ENCODE peak calls at places on chromosomes 16 and 17, in nine cellular contexts. One of them, this sample, is unnamed.

GRCh38 chr16:84832488-84833141 is 12.8 kb downstream of the CRISPLD2 start:
- DNase-seq in GM23338: no peak
- DNase-seq in endothelial cell of umbilical vein: no peak
- DNase-seq in fibroblast of lung: peak
- DNase-seq in GM23248: peak
- DNase-seq in mammary epithelial cell: no peak
- DNase-seq in H1: no peak
- DNase-seq in DND-41: no peak
- DNase-seq in MM.1S: no peak
- DNase-seq in this sample: no peak

GRCh38 chr17:7893226-7893880 is 4.8 kb downstream of the CHD3 start:
- DNase-seq in GM23338: no peak
- DNase-seq in endothelial cell of umbilical vein: no peak
- DNase-seq in fibroblast of lung: peak
- DNase-seq in GM23248: no peak
- DNase-seq in mammary epithelial cell: no peak
- DNase-seq in H1: no peak
- DNase-seq in DND-41: no peak
- DNase-seq in MM.1S: no peak
- DNase-seq in this sample: no peak

GRCh38 chr17:76734080-76734840 is 2.9 kb downstream of the SRSF2 start:
- DNase-seq in GM23338: no peak
- DNase-seq in endothelial cell of umbilical vein: peak
- DNase-seq in fibroblast of lung: peak
- DNase-seq in GM23248: peak
- DNase-seq in mammary epithelial cell: no peak
- DNase-seq in H1: no peak
- DNase-seq in DND-41: peak
- DNase-seq in MM.1S: no peak
- DNase-seq in this sample: no peak

GRCh38 chr16:17340804-17341203 is 130.0 kb downstream of the XYLT1 start:
- DNase-seq in GM23338: no peak
- DNase-seq in endothelial cell of umbilical vein: no peak
- DNase-seq in fibroblast of lung: no peak
- DNase-seq in GM23248: no peak
- DNase-seq in mammary epithelial cell: no peak
- DNase-seq in H1: no peak
- DNase-seq in DND-41: no peak
- DNase-seq in MM.1S: peak
- DNase-seq in this sample: no peak

GRCh38 chr17:76791053-76791980 is 53.4 kb downstream of the MFSD11 start:
- DNase-seq in GM23338: no peak
- DNase-seq in endothelial cell of umbilical vein: peak
- DNase-seq in fibroblast of lung: peak
- DNase-seq in GM23248: peak
- DNase-seq in mammary epithelial cell: peak
- DNase-seq in H1: no peak
- DNase-seq in DND-41: peak
- DNase-seq in MM.1S: peak
- DNase-seq in this sample: no peak

GRCh38 chr17:68462381-68463210 is 5.3 kb upstream of the WIPI1 start:
- DNase-seq in GM23338: peak
- DNase-seq in endothelial cell of umbilical vein: peak
- DNase-seq in fibroblast of lung: peak
- DNase-seq in GM23248: peak
- DNase-seq in mammary epithelial cell: peak
- DNase-seq in H1: peak
- DNase-seq in DND-41: peak
- DNase-seq in MM.1S: peak
- DNase-seq in this sample: peak

GRCh38 chr17:28940675-28941074 is 10.6 kb downstream of the PHF12 start:
- DNase-seq in GM23338: no peak
- DNase-seq in endothelial cell of umbilical vein: no peak
- DNase-seq in fibroblast of lung: no peak
- DNase-seq in GM23248: no peak
- DNase-seq in mammary epithelial cell: no peak
- DNase-seq in H1: no peak
- DNase-seq in DND-41: no peak
- DNase-seq in MM.1S: no peak
- DNase-seq in this sample: no peak

GRCh38 chr17:64017381-64017980 is 3.0 kb downstream of the ICAM2 start:
- DNase-seq in GM23338: peak
- DNase-seq in endothelial cell of umbilical vein: peak
- DNase-seq in fibroblast of lung: no peak
- DNase-seq in GM23248: no peak
- DNase-seq in mammary epithelial cell: no peak
- DNase-seq in H1: no peak
- DNase-seq in DND-41: no peak
- DNase-seq in MM.1S: no peak
- DNase-seq in this sample: no peak

GRCh38 chr16:20409398-20410152 is at the start of gene ACSM5:
- DNase-seq in GM23338: peak
- DNase-seq in endothelial cell of umbilical vein: no peak
- DNase-seq in fibroblast of lung: no peak
- DNase-seq in GM23248: no peak
- DNase-seq in mammary epithelial cell: no peak
- DNase-seq in H1: no peak
- DNase-seq in DND-41: no peak
- DNase-seq in MM.1S: no peak
- DNase-seq in this sample: no peak

DNA sequence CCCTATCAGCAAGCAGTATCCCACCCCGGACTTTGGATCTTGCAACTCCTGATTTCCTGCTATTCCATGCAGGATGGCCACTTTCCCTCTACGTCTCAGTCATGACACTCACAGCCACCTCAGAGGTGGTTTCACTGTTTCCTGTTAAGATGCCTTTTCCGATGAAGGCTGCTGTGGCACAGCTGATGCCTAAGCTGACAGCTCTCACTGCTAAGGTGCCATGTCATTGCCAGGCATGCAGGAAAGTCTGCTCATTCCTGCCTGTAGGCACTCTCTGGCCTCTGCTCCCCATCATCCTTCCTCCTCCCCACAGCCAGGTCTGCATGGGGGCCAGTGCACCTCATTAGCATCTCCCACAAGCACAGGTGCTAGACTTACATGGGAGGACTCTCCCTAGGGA is 173.0 kb downstream of the CBLN1 start:
- DNase-seq in GM23338: no peak
- DNase-seq in endothelial cell of umbilical vein: no peak
- DNase-seq in fibroblast of lung: no peak
- DNase-seq in GM23248: no peak
- DNase-seq in mammary epithelial cell: no peak
- DNase-seq in H1: no peak
- DNase-seq in DND-41: no peak
- DNase-seq in MM.1S: no peak
- DNase-seq in this sample: no peak
- TF ChIP-seq EZH2 in GM23338: no peak
- TF ChIP-seq EZH2 in endothelial cell of umbilical vein: no peak
- TF ChIP-seq EZH2 in fibroblast of lung: no peak
- TF ChIP-seq EZH2 in GM23248: no peak
- TF ChIP-seq EZH2 in mammary epithelial cell: no peak
- TF ChIP-seq EZH2 in H1: no peak
- TF ChIP-seq EZH2 in DND-41: no peak
- TF ChIP-seq EZH2 in MM.1S: no peak
- TF ChIP-seq EZH2 in this sample: no peak

GRCh38 chr16:85835956-85836705 is 36.6 kb downstream of the COX4I1 start:
- DNase-seq in GM23338: no peak
- DNase-seq in endothelial cell of umbilical vein: no peak
- DNase-seq in fibroblast of lung: no peak
- DNase-seq in GM23248: no peak
- DNase-seq in mammary epithelial cell: no peak
- DNase-seq in H1: no peak
- DNase-seq in DND-41: no peak
- DNase-seq in MM.1S: no peak
- DNase-seq in this sample: no peak

GRCh38 chr16:85835227-85835751 is 35.8 kb downstream of the COX4I1 start:
- DNase-seq in GM23338: no peak
- DNase-seq in endothelial cell of umbilical vein: no peak
- DNase-seq in fibroblast of lung: no peak
- DNase-seq in GM23248: no peak
- DNase-seq in mammary epithelial cell: no peak
- DNase-seq in H1: no peak
- DNase-seq in DND-41: no peak
- DNase-seq in MM.1S: no peak
- DNase-seq in this sample: no peak

GRCh38 chr16:85838381-85838780 is 38.9 kb downstream of the COX4I1 start:
- DNase-seq in GM23338: no peak
- DNase-seq in endothelial cell of umbilical vein: no peak
- DNase-seq in fibroblast of lung: no peak
- DNase-seq in GM23248: no peak
- DNase-seq in mammary epithelial cell: no peak
- DNase-seq in H1: no peak
- DNase-seq in DND-41: no peak
- DNase-seq in MM.1S: no peak
- DNase-seq in this sample: no peak

GRCh38 chr16:85838876-85839585 is 39.5 kb downstream of the COX4I1 start:
- DNase-seq in GM23338: no peak
- DNase-seq in endothelial cell of umbilical vein: no peak
- DNase-seq in fibroblast of lung: no peak
- DNase-seq in GM23248: no peak
- DNase-seq in mammary epithelial cell: no peak
- DNase-seq in H1: no peak
- DNase-seq in DND-41: no peak
- DNase-seq in MM.1S: no peak
- DNase-seq in this sample: no peak

GRCh38 chr16:85836706-85837582 is 37.4 kb downstream of the COX4I1 start:
- DNase-seq in GM23338: no peak
- DNase-seq in endothelial cell of umbilical vein: no peak
- DNase-seq in fibroblast of lung: no peak
- DNase-seq in GM23248: no peak
- DNase-seq in mammary epithelial cell: no peak
- DNase-seq in H1: no peak
- DNase-seq in DND-41: no peak
- DNase-seq in MM.1S: no peak
- DNase-seq in this sample: no peak
- TF ChIP-seq EZH2 in GM23338: no peak
- TF ChIP-seq EZH2 in endothelial cell of umbilical vein: no peak
- TF ChIP-seq EZH2 in fibroblast of lung: no peak
- TF ChIP-seq EZH2 in GM23248: no peak
- TF ChIP-seq EZH2 in mammary epithelial cell: no peak
- TF ChIP-seq EZH2 in H1: no peak
- TF ChIP-seq EZH2 in DND-41: no peak
- TF ChIP-seq EZH2 in MM.1S: no peak
- TF ChIP-seq EZH2 in this sample: no peak

DNA sequence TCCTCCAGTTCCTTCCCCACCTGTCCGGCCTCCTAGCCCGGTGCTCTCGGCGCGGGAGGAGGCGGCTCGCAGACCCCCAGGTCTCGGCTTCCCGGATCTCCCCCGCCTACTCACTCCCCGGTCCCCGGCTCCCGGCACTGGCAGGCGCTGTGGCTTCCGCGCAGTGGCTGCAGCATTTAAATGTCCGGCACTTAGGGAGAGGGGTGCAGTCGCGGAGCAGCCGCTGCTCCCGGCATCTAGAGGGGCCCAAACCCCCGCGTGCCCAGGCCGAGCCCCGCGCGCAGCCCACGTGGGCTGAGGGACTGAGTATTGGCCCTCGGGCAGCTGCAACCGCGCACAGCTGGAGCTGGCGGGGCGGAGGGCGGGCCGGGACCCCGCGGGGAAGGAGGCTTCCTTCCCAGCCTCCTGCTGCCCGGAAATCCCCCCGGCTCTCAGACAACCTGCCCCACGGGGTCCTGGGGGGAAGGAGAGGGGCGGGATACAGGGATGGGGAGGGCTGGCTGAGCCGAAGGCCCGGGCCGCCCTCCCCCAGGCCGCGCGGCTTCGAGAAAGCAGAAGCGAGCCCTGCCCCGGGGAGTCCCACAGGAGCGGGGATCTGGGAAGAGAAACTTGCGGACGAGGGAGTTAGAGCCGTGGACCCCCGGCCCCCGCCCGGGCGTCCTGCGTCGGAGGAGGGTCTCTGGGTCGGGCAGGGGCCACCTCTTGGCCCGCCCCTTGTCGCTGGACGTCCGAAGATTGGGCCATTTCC is 429 bp upstream of the MMP25 start:
- DNase-seq in GM23338: peak
- DNase-seq in endothelial cell of umbilical vein: no peak
- DNase-seq in fibroblast of lung: no peak
- DNase-seq in GM23248: peak
- DNase-seq in mammary epithelial cell: no peak
- DNase-seq in H1: no peak
- DNase-seq in DND-41: no peak
- DNase-seq in MM.1S: no peak
- DNase-seq in this sample: no peak
- TF ChIP-seq EZH2 in GM23338: no peak
- TF ChIP-seq EZH2 in endothelial cell of umbilical vein: peak
- TF ChIP-seq EZH2 in fibroblast of lung: peak
- TF ChIP-seq EZH2 in GM23248: peak
- TF ChIP-seq EZH2 in mammary epithelial cell: peak
- TF ChIP-seq EZH2 in H1: no peak
- TF ChIP-seq EZH2 in DND-41: peak
- TF ChIP-seq EZH2 in MM.1S: peak
- TF ChIP-seq EZH2 in this sample: no peak

GRCh38 chr16:11333010-11333409 is 12.2 kb upstream of the RMI2 start:
- DNase-seq in GM23338: no peak
- DNase-seq in endothelial cell of umbilical vein: no peak
- DNase-seq in fibroblast of lung: no peak
- DNase-seq in GM23248: no peak
- DNase-seq in mammary epithelial cell: no peak
- DNase-seq in H1: no peak
- DNase-seq in DND-41: no peak
- DNase-seq in MM.1S: no peak
- DNase-seq in this sample: no peak

GRCh38 chr16:11329891-11330290 is 15.4 kb upstream of the RMI2 start:
- DNase-seq in GM23338: no peak
- DNase-seq in endothelial cell of umbilical vein: no peak
- DNase-seq in fibroblast of lung: peak
- DNase-seq in GM23248: no peak
- DNase-seq in mammary epithelial cell: no peak
- DNase-seq in H1: no peak
- DNase-seq in DND-41: no peak
- DNase-seq in MM.1S: no peak
- DNase-seq in this sample: no peak

GRCh38 chr16:11330526-11331237 is 14.6 kb upstream of the RMI2 start:
- DNase-seq in GM23338: no peak
- DNase-seq in endothelial cell of umbilical vein: no peak
- DNase-seq in fibroblast of lung: no peak
- DNase-seq in GM23248: no peak
- DNase-seq in mammary epithelial cell: no peak
- DNase-seq in H1: no peak
- DNase-seq in DND-41: no peak
- DNase-seq in MM.1S: no peak
- DNase-seq in this sample: no peak

GRCh38 chr16:11333696-11334095 is 11.6 kb upstream of the RMI2 start:
- DNase-seq in GM23338: no peak
- DNase-seq in endothelial cell of umbilical vein: no peak
- DNase-seq in fibroblast of lung: no peak
- DNase-seq in GM23248: peak
- DNase-seq in mammary epithelial cell: peak
- DNase-seq in H1: no peak
- DNase-seq in DND-41: no peak
- DNase-seq in MM.1S: no peak
- DNase-seq in this sample: no peak

DNA sequence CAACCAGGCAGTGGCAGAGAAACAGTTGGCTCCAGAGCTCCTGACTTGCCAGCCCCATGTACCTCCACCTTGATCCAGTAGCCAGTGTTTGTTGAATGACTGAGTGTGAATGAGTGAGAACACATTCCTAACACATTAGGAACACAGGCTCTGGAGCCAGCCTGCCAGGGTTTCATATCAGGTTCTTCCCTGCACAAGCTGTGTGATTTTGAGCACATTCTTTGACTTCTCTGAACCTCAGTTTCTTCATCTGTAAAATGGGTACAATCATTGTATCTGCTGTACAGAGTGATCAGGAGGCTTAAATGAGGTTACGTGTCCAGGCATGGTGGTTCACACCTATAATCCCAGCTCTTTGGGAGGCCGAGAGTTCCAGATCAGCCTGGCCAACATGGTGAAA is 13.3 kb upstream of the RMI2 start:
- DNase-seq in GM23338: no peak
- DNase-seq in endothelial cell of umbilical vein: no peak
- DNase-seq in fibroblast of lung: no peak
- DNase-seq in GM23248: no peak
- DNase-seq in mammary epithelial cell: no peak
- DNase-seq in H1: no peak
- DNase-seq in DND-41: no peak
- DNase-seq in MM.1S: no peak
- DNase-seq in this sample: no peak
- TF ChIP-seq EZH2 in GM23338: no peak
- TF ChIP-seq EZH2 in endothelial cell of umbilical vein: no peak
- TF ChIP-seq EZH2 in fibroblast of lung: no peak
- TF ChIP-seq EZH2 in GM23248: no peak
- TF ChIP-seq EZH2 in mammary epithelial cell: no peak
- TF ChIP-seq EZH2 in H1: no peak
- TF ChIP-seq EZH2 in DND-41: no peak
- TF ChIP-seq EZH2 in MM.1S: no peak
- TF ChIP-seq EZH2 in this sample: no peak